ENCODE peak calls at places on chromosomes 12 and 14, in eight cellular contexts. V, L, H, R, M, J, E and P are unnamed samples.

GRCh38 chr12:95574799-95575452 is 23.6 kb upstream of the USP44 start:
- DNase-seq in R (peak), V (no peak), E (no peak), J (peak), H (peak), M (no peak), L (no peak), P (peak)

GRCh38 chr12:64273527-64274403 is 51.7 kb upstream of the KICS2 start:
- DNase-seq in H (peak), E (no peak), L (no peak), J (peak), V (no peak), M (no peak), R (no peak), P (peak)

GRCh38 chr12:119069029-119069731 is 87.8 kb downstream of the SRRM4 start:
- DNase-seq in H (no peak), L (no peak), J (no peak), V (no peak), R (no peak), M (no peak), E (no peak), P (no peak)

GRCh38 chr12:6469609-6470374 is 685 bp downstream of the VAMP1 start:
- DNase-seq in R (no peak), E (no peak), L (peak), V (no peak), M (no peak), J (peak), H (peak), P (peak)

GRCh38 chr14:100523536-100524025 is 63.6 kb downstream of the BEGAIN start:
- DNase-seq in M (no peak), E (no peak), J (no peak), H (no peak), L (peak), V (no peak), R (no peak), P (no peak)

GRCh38 chr14:106556665-106557289 is 1030.4 kb downstream of the TMEM121 start:
- DNase-seq in M (no peak), R (no peak), V (peak), J (peak), H (no peak), L (peak), E (no peak), P (no peak)

GRCh38 chr14:39483682-39484081 is 51.4 kb upstream of the FBXO33 start:
- DNase-seq in E (no peak), H (no peak), M (no peak), R (no peak), J (no peak), L (no peak), V (no peak), P (no peak)

GRCh38 chr12:31519525-31519924 is 71.4 kb downstream of the DENND5B start:
- DNase-seq in J (no peak), V (no peak), E (no peak), L (no peak), R (peak), H (peak), M (no peak), P (peak)

GRCh38 chr12:131783915-131784541 is 44.2 kb upstream of the MMP17 start:
- DNase-seq in J (peak), H (peak), M (no peak), V (no peak), L (peak), E (no peak), R (no peak), P (peak)

GRCh38 chr12:131636940-131637750 is 73.7 kb upstream of the SFSWAP start:
- DNase-seq in M (no peak), V (no peak), J (no peak), R (no peak), E (no peak), H (no peak), L (no peak), P (no peak)

GRCh38 chr12:101691697-101692096 is 5.7 kb upstream of the CHPT1 start:
- DNase-seq in J (no peak), V (no peak), L (no peak), E (no peak), R (no peak), H (no peak), M (no peak), P (no peak)

GRCh38 chr14:68822132-68822651 is 29.3 kb upstream of the ZFP36L1 start:
- DNase-seq in H (no peak), E (no peak), V (no peak), L (peak), M (no peak), J (no peak), R (no peak), P (no peak)